ENCODE peak calls at places on chromosomes 3 and 15, in seven cellular contexts. One of them, this sample, is unnamed.

GRCh38 chr3:186940965-186941364 is 10.6 kb downstream of the ST6GAL1 start:
- DNase-seq in cardiac muscle cell: no peak
- DNase-seq in transverse colon: no peak
- DNase-seq in mucosa of descending colon: no peak
- DNase-seq in heart left ventricle: peak
- DNase-seq in small intestine: no peak
- DNase-seq in HFF-Myc: no peak
- DNase-seq in this sample: no peak

GRCh38 chr15:23064156-23064555 is 24.8 kb upstream of the TUBGCP5 start:
- DNase-seq in cardiac muscle cell: no peak
- DNase-seq in transverse colon: no peak
- DNase-seq in mucosa of descending colon: no peak
- DNase-seq in heart left ventricle: no peak
- DNase-seq in small intestine: no peak
- DNase-seq in HFF-Myc: no peak
- DNase-seq in this sample: no peak

GRCh38 chr3:138796761-138797160 is 38.0 kb downstream of the PIK3CB start:
- DNase-seq in cardiac muscle cell: no peak
- DNase-seq in transverse colon: no peak
- DNase-seq in mucosa of descending colon: no peak
- DNase-seq in heart left ventricle: no peak
- DNase-seq in small intestine: no peak
- DNase-seq in HFF-Myc: no peak
- DNase-seq in this sample: no peak

GRCh38 chr15:33111051-33111451 is 83.5 kb downstream of the FMN1 start:
- DNase-seq in cardiac muscle cell: no peak
- DNase-seq in transverse colon: no peak
- DNase-seq in mucosa of descending colon: no peak
- DNase-seq in heart left ventricle: no peak
- DNase-seq in small intestine: no peak
- DNase-seq in HFF-Myc: no peak
- DNase-seq in this sample: no peak

GRCh38 chr15:68806220-68807105 is 14.2 kb downstream of the ANP32A start:
- DNase-seq in cardiac muscle cell: no peak
- DNase-seq in transverse colon: peak
- DNase-seq in mucosa of descending colon: no peak
- DNase-seq in heart left ventricle: no peak
- DNase-seq in small intestine: no peak
- DNase-seq in HFF-Myc: no peak
- DNase-seq in this sample: no peak

GRCh38 chr3:148882288-148882687 is 17.2 kb downstream of the CPA3 start:
- DNase-seq in cardiac muscle cell: peak
- DNase-seq in transverse colon: no peak
- DNase-seq in mucosa of descending colon: no peak
- DNase-seq in heart left ventricle: no peak
- DNase-seq in small intestine: no peak
- DNase-seq in HFF-Myc: no peak
- DNase-seq in this sample: peak

GRCh38 chr3:52546111-52546901 is 9.9 kb downstream of the UQCC5 start:
- DNase-seq in cardiac muscle cell: no peak
- DNase-seq in transverse colon: no peak
- DNase-seq in mucosa of descending colon: no peak
- DNase-seq in heart left ventricle: no peak
- DNase-seq in small intestine: no peak
- DNase-seq in HFF-Myc: no peak
- DNase-seq in this sample: no peak

GRCh38 chr3:46576386-46576785 is 10.3 kb upstream of the LRRC2 start:
- DNase-seq in cardiac muscle cell: no peak
- DNase-seq in transverse colon: no peak
- DNase-seq in mucosa of descending colon: no peak
- DNase-seq in heart left ventricle: no peak
- DNase-seq in small intestine: no peak
- DNase-seq in HFF-Myc: no peak
- DNase-seq in this sample: no peak

GRCh38 chr15:84702961-84703482 is 12.9 kb downstream of the SEC11A start:
- DNase-seq in cardiac muscle cell: peak
- DNase-seq in transverse colon: peak
- DNase-seq in mucosa of descending colon: no peak
- DNase-seq in heart left ventricle: peak
- DNase-seq in small intestine: no peak
- DNase-seq in HFF-Myc: no peak
- DNase-seq in this sample: no peak

GRCh38 chr15:62125763-62126162 is 39.3 kb downstream of the C2CD4B start:
- DNase-seq in cardiac muscle cell: peak
- DNase-seq in transverse colon: peak
- DNase-seq in mucosa of descending colon: no peak
- DNase-seq in heart left ventricle: no peak
- DNase-seq in small intestine: peak
- DNase-seq in HFF-Myc: no peak
- DNase-seq in this sample: peak

GRCh38 chr3:84980011-84980410 is 21.2 kb downstream of the CADM2 start:
- DNase-seq in cardiac muscle cell: no peak
- DNase-seq in transverse colon: no peak
- DNase-seq in mucosa of descending colon: no peak
- DNase-seq in heart left ventricle: peak
- DNase-seq in small intestine: no peak
- DNase-seq in HFF-Myc: no peak
- DNase-seq in this sample: no peak

GRCh38 chr3:147427796-147428195 is 18.6 kb downstream of the ZIC1 start:
- DNase-seq in cardiac muscle cell: no peak
- DNase-seq in transverse colon: no peak
- DNase-seq in mucosa of descending colon: no peak
- DNase-seq in heart left ventricle: no peak
- DNase-seq in small intestine: no peak
- DNase-seq in HFF-Myc: no peak
- DNase-seq in this sample: no peak

GRCh38 chr3:33578325-33579180 is 138.3 kb upstream of the UBP1 start:
- DNase-seq in cardiac muscle cell: peak
- DNase-seq in transverse colon: no peak
- DNase-seq in mucosa of descending colon: no peak
- DNase-seq in heart left ventricle: no peak
- DNase-seq in small intestine: peak
- DNase-seq in HFF-Myc: peak
- DNase-seq in this sample: no peak

GRCh38 chr3:33579843-33580242 is 138.2 kb downstream of the CLASP2 start:
- DNase-seq in cardiac muscle cell: no peak
- DNase-seq in transverse colon: no peak
- DNase-seq in mucosa of descending colon: no peak
- DNase-seq in heart left ventricle: no peak
- DNase-seq in small intestine: no peak
- DNase-seq in HFF-Myc: no peak
- DNase-seq in this sample: no peak

GRCh38 chr3:33579181-33579510 is 138.9 kb downstream of the CLASP2 start:
- DNase-seq in cardiac muscle cell: no peak
- DNase-seq in transverse colon: no peak
- DNase-seq in mucosa of descending colon: no peak
- DNase-seq in heart left ventricle: no peak
- DNase-seq in small intestine: no peak
- DNase-seq in HFF-Myc: no peak
- DNase-seq in this sample: no peak

GRCh38 chr3:33577173-33577572 is 137.0 kb upstream of the UBP1 start:
- DNase-seq in cardiac muscle cell: no peak
- DNase-seq in transverse colon: no peak
- DNase-seq in mucosa of descending colon: no peak
- DNase-seq in heart left ventricle: no peak
- DNase-seq in small intestine: peak
- DNase-seq in HFF-Myc: no peak
- DNase-seq in this sample: no peak

DNA sequence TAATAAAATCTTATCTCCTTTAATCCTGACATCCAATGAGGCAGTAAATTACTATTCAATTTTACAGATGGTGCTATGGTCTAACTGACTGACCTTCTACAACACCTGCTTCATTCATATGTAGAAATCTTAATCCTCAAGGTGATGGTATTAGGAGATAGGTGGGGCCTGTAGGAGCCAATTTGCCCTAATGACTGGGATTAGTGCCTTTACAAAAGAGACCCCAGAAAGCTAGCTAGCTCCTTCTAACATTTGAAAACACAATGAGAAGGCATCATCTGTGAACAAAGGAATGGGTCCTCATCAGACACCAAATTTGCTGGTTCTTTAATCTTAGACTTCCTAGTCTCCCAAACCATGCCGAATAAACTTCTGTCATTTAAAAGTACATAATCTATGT is 137.4 kb upstream of the UBP1 start:
- DNase-seq in cardiac muscle cell: no peak
- DNase-seq in transverse colon: no peak
- DNase-seq in mucosa of descending colon: no peak
- DNase-seq in heart left ventricle: no peak
- DNase-seq in small intestine: no peak
- DNase-seq in HFF-Myc: no peak
- DNase-seq in this sample: no peak
- H3K4me3 ChIP-seq in cardiac muscle cell: no peak
- H3K4me3 ChIP-seq in transverse colon: no peak
- H3K4me3 ChIP-seq in mucosa of descending colon: no peak
- H3K4me3 ChIP-seq in heart left ventricle: no peak
- H3K4me3 ChIP-seq in small intestine: no peak
- H3K4me3 ChIP-seq in HFF-Myc: no peak
- H3K4me3 ChIP-seq in this sample: no peak

GRCh38 chr15:38134252-38134651 is 118.4 kb upstream of the SPRED1 start:
- DNase-seq in cardiac muscle cell: no peak
- DNase-seq in transverse colon: peak
- DNase-seq in mucosa of descending colon: no peak
- DNase-seq in heart left ventricle: peak
- DNase-seq in small intestine: no peak
- DNase-seq in HFF-Myc: no peak
- DNase-seq in this sample: no peak
- H3K4me3 ChIP-seq in cardiac muscle cell: no peak
- H3K4me3 ChIP-seq in transverse colon: no peak
- H3K4me3 ChIP-seq in mucosa of descending colon: no peak
- H3K4me3 ChIP-seq in heart left ventricle: no peak
- H3K4me3 ChIP-seq in small intestine: no peak
- H3K4me3 ChIP-seq in HFF-Myc: no peak
- H3K4me3 ChIP-seq in this sample: no peak

GRCh38 chr3:31165399-31165860 is 271.0 kb upstream of the GADL1 start:
- DNase-seq in cardiac muscle cell: peak
- DNase-seq in transverse colon: no peak
- DNase-seq in mucosa of descending colon: no peak
- DNase-seq in heart left ventricle: no peak
- DNase-seq in small intestine: no peak
- DNase-seq in HFF-Myc: no peak
- DNase-seq in this sample: no peak
- H3K4me3 ChIP-seq in cardiac muscle cell: no peak
- H3K4me3 ChIP-seq in transverse colon: no peak
- H3K4me3 ChIP-seq in mucosa of descending colon: no peak
- H3K4me3 ChIP-seq in heart left ventricle: no peak
- H3K4me3 ChIP-seq in small intestine: no peak
- H3K4me3 ChIP-seq in HFF-Myc: no peak
- H3K4me3 ChIP-seq in this sample: no peak

GRCh38 chr3:48446043-48446424 is 503 bp upstream of the ATRIP start:
- DNase-seq in cardiac muscle cell: no peak
- DNase-seq in transverse colon: no peak
- DNase-seq in mucosa of descending colon: no peak
- DNase-seq in heart left ventricle: no peak
- DNase-seq in small intestine: no peak
- DNase-seq in HFF-Myc: no peak
- DNase-seq in this sample: no peak

GRCh38 chr3:48445277-48445882 is 1.2 kb upstream of the ATRIP start:
- DNase-seq in cardiac muscle cell: no peak
- DNase-seq in transverse colon: no peak
- DNase-seq in mucosa of descending colon: no peak
- DNase-seq in heart left ventricle: no peak
- DNase-seq in small intestine: no peak
- DNase-seq in HFF-Myc: no peak
- DNase-seq in this sample: no peak

GRCh38 chr3:48440590-48440958 is 517 bp downstream of the TMA7 start:
- DNase-seq in cardiac muscle cell: peak
- DNase-seq in transverse colon: peak
- DNase-seq in mucosa of descending colon: no peak
- DNase-seq in heart left ventricle: no peak
- DNase-seq in small intestine: peak
- DNase-seq in HFF-Myc: no peak
- DNase-seq in this sample: no peak

GRCh38 chr3:48439820-48440589 is at the start of the genes CCDC51 and TMA7:
- DNase-seq in cardiac muscle cell: peak
- DNase-seq in transverse colon: peak
- DNase-seq in mucosa of descending colon: peak
- DNase-seq in heart left ventricle: peak
- DNase-seq in small intestine: peak
- DNase-seq in HFF-Myc: peak
- DNase-seq in this sample: peak

GRCh38 chr3:48441940-48442339 is 1.9 kb downstream of the TMA7 start:
- DNase-seq in cardiac muscle cell: no peak
- DNase-seq in transverse colon: no peak
- DNase-seq in mucosa of descending colon: no peak
- DNase-seq in heart left ventricle: no peak
- DNase-seq in small intestine: no peak
- DNase-seq in HFF-Myc: no peak
- DNase-seq in this sample: no peak
- H3K4me3 ChIP-seq in cardiac muscle cell: no peak
- H3K4me3 ChIP-seq in transverse colon: no peak
- H3K4me3 ChIP-seq in mucosa of descending colon: no peak
- H3K4me3 ChIP-seq in heart left ventricle: no peak
- H3K4me3 ChIP-seq in small intestine: peak
- H3K4me3 ChIP-seq in HFF-Myc: peak
- H3K4me3 ChIP-seq in this sample: no peak

GRCh38 chr3:66164155-66164554 is 56.6 kb upstream of the SLC25A26 start:
- DNase-seq in cardiac muscle cell: no peak
- DNase-seq in transverse colon: no peak
- DNase-seq in mucosa of descending colon: no peak
- DNase-seq in heart left ventricle: no peak
- DNase-seq in small intestine: no peak
- DNase-seq in HFF-Myc: no peak
- DNase-seq in this sample: no peak

GRCh38 chr3:66153961-66154923 is 66.6 kb upstream of the SLC25A26 start:
- DNase-seq in cardiac muscle cell: peak
- DNase-seq in transverse colon: no peak
- DNase-seq in mucosa of descending colon: no peak
- DNase-seq in heart left ventricle: no peak
- DNase-seq in small intestine: no peak
- DNase-seq in HFF-Myc: no peak
- DNase-seq in this sample: peak

GRCh38 chr3:66162766-66163165 is 58.0 kb upstream of the SLC25A26 start:
- DNase-seq in cardiac muscle cell: no peak
- DNase-seq in transverse colon: no peak
- DNase-seq in mucosa of descending colon: no peak
- DNase-seq in heart left ventricle: no peak
- DNase-seq in small intestine: no peak
- DNase-seq in HFF-Myc: no peak
- DNase-seq in this sample: no peak

GRCh38 chr3:66163222-66163621 is 57.6 kb upstream of the SLC25A26 start:
- DNase-seq in cardiac muscle cell: no peak
- DNase-seq in transverse colon: no peak
- DNase-seq in mucosa of descending colon: no peak
- DNase-seq in heart left ventricle: no peak
- DNase-seq in small intestine: no peak
- DNase-seq in HFF-Myc: no peak
- DNase-seq in this sample: no peak

GRCh38 chr3:66158933-66159332 is 61.9 kb upstream of the SLC25A26 start:
- DNase-seq in cardiac muscle cell: no peak
- DNase-seq in transverse colon: no peak
- DNase-seq in mucosa of descending colon: no peak
- DNase-seq in heart left ventricle: no peak
- DNase-seq in small intestine: no peak
- DNase-seq in HFF-Myc: no peak
- DNase-seq in this sample: no peak
- H3K4me3 ChIP-seq in cardiac muscle cell: no peak
- H3K4me3 ChIP-seq in transverse colon: no peak
- H3K4me3 ChIP-seq in mucosa of descending colon: no peak
- H3K4me3 ChIP-seq in heart left ventricle: no peak
- H3K4me3 ChIP-seq in small intestine: no peak
- H3K4me3 ChIP-seq in HFF-Myc: no peak
- H3K4me3 ChIP-seq in this sample: no peak

GRCh38 chr3:6516143-6516542 is 344.8 kb upstream of the GRM7 start:
- DNase-seq in cardiac muscle cell: no peak
- DNase-seq in transverse colon: no peak
- DNase-seq in mucosa of descending colon: no peak
- DNase-seq in heart left ventricle: no peak
- DNase-seq in small intestine: no peak
- DNase-seq in HFF-Myc: no peak
- DNase-seq in this sample: no peak
- H3K4me3 ChIP-seq in cardiac muscle cell: no peak
- H3K4me3 ChIP-seq in transverse colon: no peak
- H3K4me3 ChIP-seq in mucosa of descending colon: no peak
- H3K4me3 ChIP-seq in heart left ventricle: no peak
- H3K4me3 ChIP-seq in small intestine: no peak
- H3K4me3 ChIP-seq in HFF-Myc: no peak
- H3K4me3 ChIP-seq in this sample: no peak

This sample was measured in LNCaP clone FGC.